ENCODE peak calls at places on chromosome 17, in four cellular contexts. C is prostate gland, W is stomach, J is spleen. A is an unnamed sample.

GRCh38 chr17:58083491-58084316 is 485 bp downstream of the DYNLL2 start:
- DNase-seq in J (peak), C (peak), W (peak), A (peak)

GRCh38 chr17:44759096-44759915 is 518 bp downstream of the ADAM11 start:
- DNase-seq in J (no peak), C (no peak), W (no peak), A (no peak)

GRCh38 chr17:64297467-64298088 is 34.5 kb upstream of the TEX2 start:
- DNase-seq in J (no peak), W (no peak), C (no peak), A (no peak)

GRCh38 chr17:57617218-57617617 is 127.9 kb downstream of the CCDC182 start:
- DNase-seq in C (no peak), J (no peak), W (no peak), A (no peak)

GRCh38 chr17:9072626-9073339 is 51.5 kb downstream of the NTN1 start:
- DNase-seq in J (no peak), W (peak), C (peak), A (peak)

GRCh38 chr17:35117984-35118383 is 1.7 kb downstream of the RAD51D start:
- DNase-seq in C (no peak), W (no peak), J (no peak), A (no peak)

GRCh38 chr17:35766903-35767510 is 6.3 kb downstream of the C17orf50 start:
- DNase-seq in C (peak), W (peak), J (no peak), A (no peak)

GRCh38 chr17:42291136-42291535 is 2.8 kb downstream of the STAT5A start:
- DNase-seq in J (peak), W (no peak), C (no peak), A (no peak)

GRCh38 chr17:9213311-9213655 is 192.0 kb downstream of the NTN1 start:
- DNase-seq in J (no peak), W (no peak), C (no peak), A (no peak)

GRCh38 chr17:38606646-38607611 is 1.2 kb upstream of the SRCIN1 start:
- DNase-seq in C (peak), W (peak), J (no peak), A (no peak)
- TF ChIP-seq POLR2A in C (no peak), W (no peak), J (no peak), A (no peak)

GRCh38 chr17:3894927-3895343 is 2.1 kb upstream of the CAMKK1 start:
- DNase-seq in J (no peak), W (peak), C (peak), A (peak)
- H3K27ac ChIP-seq in J (peak), W (peak), C (peak), A (peak)

DNA sequence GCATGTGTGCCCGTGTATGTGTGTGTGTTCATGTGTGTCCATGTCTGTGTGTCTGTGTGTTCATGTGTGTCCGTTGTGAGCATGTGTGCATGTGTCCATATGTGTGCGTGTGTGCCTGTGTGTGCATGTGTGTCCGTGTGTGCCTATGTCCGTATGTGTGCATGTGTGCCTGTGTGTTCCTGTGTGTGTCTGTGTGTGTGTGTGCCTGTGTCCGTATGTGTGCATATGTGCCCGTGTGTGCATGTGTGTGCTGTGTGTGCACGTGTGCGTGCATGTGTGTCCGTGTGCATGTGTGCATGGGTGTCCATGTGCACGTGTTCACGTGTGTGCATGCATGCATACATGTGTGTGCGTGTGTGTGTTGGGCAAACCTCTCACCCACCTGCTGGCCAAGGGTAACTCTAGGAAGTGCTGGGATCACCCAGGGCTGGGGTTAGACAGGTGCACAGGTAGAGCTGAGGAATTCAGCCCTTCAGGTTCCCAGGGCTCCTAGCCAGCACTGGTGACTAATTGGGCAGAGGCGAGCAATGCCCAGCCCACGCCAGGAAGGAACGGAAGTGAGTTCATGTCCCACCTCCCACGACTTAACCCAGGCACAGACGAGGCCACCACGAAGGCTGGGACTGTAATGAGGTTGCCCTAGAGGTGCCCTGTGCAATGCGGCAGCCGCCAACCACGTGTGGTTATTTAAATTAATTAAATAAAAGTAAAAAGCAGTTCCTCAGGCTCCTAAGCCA is 8.2 kb upstream of the CSNK1D start:
- DNase-seq in J (peak), W (peak), C (peak), A (peak)
- TF ChIP-seq POLR2AphosphoS5 in J (peak), W (no peak), C (peak), A (no peak)

GRCh38 chr17:79008666-79009387 is 737 bp downstream of the CANT1 start:
- DNase-seq in J (peak), W (no peak), C (no peak), A (no peak)

GRCh38 chr17:79010304-79010646 is 711 bp upstream of the CANT1 start:
- DNase-seq in W (no peak), C (no peak), J (peak), A (no peak)

GRCh38 chr17:79007504-79008381 is 1.8 kb downstream of the CANT1 start:
- DNase-seq in W (no peak), J (no peak), C (no peak), A (peak)

GRCh38 chr17:79011451-79012147 is 2.0 kb upstream of the CANT1 start:
- DNase-seq in W (no peak), C (no peak), J (peak), A (no peak)

DNA sequence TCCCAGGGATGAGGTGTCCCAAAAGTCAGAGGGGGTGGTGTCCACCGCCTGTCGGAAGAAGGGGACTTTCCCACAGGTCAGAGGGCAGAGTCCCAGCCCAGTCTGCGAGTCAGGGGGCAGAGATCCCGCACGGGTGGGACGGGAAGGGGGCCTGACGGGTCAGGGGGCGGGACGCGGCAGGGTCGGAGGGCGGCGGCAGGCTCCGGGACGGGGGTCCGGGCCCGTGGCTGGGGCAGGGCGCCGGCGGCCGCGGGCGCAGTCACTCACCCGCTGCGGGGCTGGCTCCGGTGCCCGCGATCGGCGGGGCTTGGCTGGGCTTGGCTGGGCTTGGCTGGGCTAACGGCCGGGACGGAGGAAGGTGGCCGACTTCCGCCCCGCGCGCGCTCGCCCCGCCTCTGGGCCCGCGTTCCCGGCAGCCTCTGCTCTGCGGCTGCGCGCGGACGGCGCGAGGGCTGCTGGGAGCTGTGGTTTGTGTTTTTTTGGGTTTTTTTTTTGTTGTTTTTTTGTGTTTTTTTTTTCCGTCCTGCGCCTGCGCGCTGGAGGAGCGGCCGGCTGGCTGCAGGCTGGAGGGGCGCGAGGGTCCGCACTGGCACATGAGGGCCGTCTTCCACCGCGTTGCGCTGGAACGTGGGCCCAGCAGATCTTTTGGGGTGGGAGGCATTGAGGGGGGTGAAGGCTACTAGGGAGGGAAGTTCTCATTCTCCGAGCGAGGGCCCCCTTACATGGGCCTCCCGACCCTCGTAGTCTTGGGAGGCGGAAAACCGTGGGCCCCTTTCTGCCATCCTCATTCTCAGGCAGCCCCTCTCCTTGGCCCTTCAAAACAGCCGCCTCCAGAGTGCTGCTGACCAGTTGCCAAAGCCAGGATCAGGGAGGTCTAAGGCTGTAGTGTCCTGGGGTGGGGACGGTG is at the start of gene CANT1:
- DNase-seq in W (peak), C (peak), J (peak), A (peak)
- TF ChIP-seq POLR2A in W (no peak), C (peak), J (no peak), A (peak)

GRCh38 chr17:74750327-74751069 is 2.1 kb downstream of the NHERF1 start:
- DNase-seq in W (peak), C (no peak), J (peak), A (peak)
- H3K27ac ChIP-seq in W (peak), C (peak), J (peak), A (peak)

GRCh38 chr17:17837966-17838962 is 1.5 kb upstream of the SREBF1 start:
- DNase-seq in J (no peak), W (no peak), C (peak), A (peak)
- TF ChIP-seq POLR2AphosphoS5 in J (peak), W (no peak), C (peak), A (no peak)

A was measured in transverse colon.